ENCODE peak calls at places on chromosomes 7 and 10, in six cellular contexts. P is PC-3, S is hepatocyte, F is K562, C is astrocyte, V is DND-41. Z is an unnamed sample.

GRCh38 chr7:29254663-29255062 is 60.1 kb downstream of the CHN2 start:
- DNase-seq in P (peak), S (no peak), F (no peak), C (no peak), V (no peak), Z (no peak)

GRCh38 chr7:15916666-15917388 is 230.3 kb upstream of the MEOX2 start:
- DNase-seq in P (peak), S (no peak), F (no peak), C (peak), V (no peak), Z (peak)

GRCh38 chr7:128726031-128726430 is 13.1 kb upstream of the CALU start:
- DNase-seq in P (no peak), S (no peak), F (no peak), C (no peak), V (no peak), Z (no peak)

GRCh38 chr10:95537543-95537930 is 23.6 kb downstream of the SORBS1 start:
- DNase-seq in P (peak), S (no peak), F (no peak), C (no peak), V (no peak), Z (no peak)

GRCh38 chr10:33277135-33277536 is 57.3 kb downstream of the NRP1 start:
- DNase-seq in P (peak), S (no peak), F (no peak), C (no peak), V (no peak), Z (no peak)

GRCh38 chr10:31352436-31353226 is 33.6 kb downstream of the ZEB1 start:
- DNase-seq in P (no peak), S (no peak), F (no peak), C (no peak), V (no peak), Z (no peak)

GRCh38 chr7:45677311-45677900 is 103.2 kb downstream of the ADCY1 start:
- DNase-seq in P (peak), S (no peak), F (no peak), C (no peak), V (no peak), Z (no peak)

GRCh38 chr7:6248581-6248980 is 23.8 kb downstream of the CYTH3 start:
- DNase-seq in P (peak), S (no peak), F (no peak), C (peak), V (no peak), Z (peak)

GRCh38 chr7:101133621-101134398 is 6.9 kb downstream of the SERPINE1 start:
- DNase-seq in P (no peak), S (no peak), F (peak), C (no peak), V (no peak), Z (no peak)

GRCh38 chr10:34078798-34079470 is 736.2 kb downstream of the PARD3 start:
- DNase-seq in P (no peak), S (no peak), F (no peak), C (peak), V (no peak), Z (peak)

GRCh38 chr7:79272066-79272669 is 181.3 kb downstream of the MAGI2 start:
- DNase-seq in P (peak), S (peak), F (peak), C (peak), V (no peak), Z (peak)

GRCh38 chr7:42981595-42981994 is 49.4 kb downstream of the MRPL32 start:
- DNase-seq in P (no peak), S (no peak), F (no peak), C (no peak), V (no peak), Z (no peak)

GRCh38 chr10:74328388-74328787 is 177.4 kb downstream of the ADK start:
- DNase-seq in P (no peak), S (no peak), F (no peak), C (peak), V (no peak), Z (peak)

GRCh38 chr10:32958992-32959703 is 1.1 kb upstream of the ITGB1 start:
- DNase-seq in P (peak), S (no peak), F (no peak), C (no peak), V (no peak), Z (no peak)

GRCh38 chr10:34854147-34854601 is 39.1 kb upstream of the PARD3 start:
- DNase-seq in P (peak), S (peak), F (no peak), C (peak), V (no peak), Z (peak)

GRCh38 chr10:21637795-21638194 is 103.8 kb downstream of the MLLT10 start:
- DNase-seq in P (no peak), S (no peak), F (no peak), C (no peak), V (no peak), Z (no peak)

GRCh38 chr7:74051629-74052410 is 23.8 kb downstream of the ELN start:
- DNase-seq in P (peak), S (peak), F (peak), C (no peak), V (peak), Z (peak)

GRCh38 chr10:109429956-109430760 is 493.2 kb downstream of the XPNPEP1 start:
- DNase-seq in P (peak), S (no peak), F (no peak), C (peak), V (no peak), Z (peak)

GRCh38 chr10:113297226-113297625 is 255.6 kb upstream of the HABP2 start:
- DNase-seq in P (peak), S (no peak), F (no peak), C (peak), V (no peak), Z (peak)

GRCh38 chr10:69994262-69994661 is 58.4 kb upstream of the MACROH2A2 start:
- DNase-seq in P (peak), S (peak), F (peak), C (peak), V (no peak), Z (peak)

GRCh38 chr7:94313926-94314325 is 80.8 kb upstream of the COL1A2 start:
- DNase-seq in P (no peak), S (no peak), F (no peak), C (peak), V (no peak), Z (peak)

GRCh38 chr10:124697443-124697836 is 46.7 kb downstream of the FAM53B start:
- DNase-seq in P (no peak), S (no peak), F (no peak), C (no peak), V (no peak), Z (no peak)

GRCh38 chr7:141354251-141354650 is 197.0 kb upstream of the AGK start:
- DNase-seq in P (peak), S (no peak), F (no peak), C (peak), V (no peak), Z (peak)

GRCh38 chr7:106480616-106481031 is 180.3 kb downstream of the CCDC71L start:
- DNase-seq in P (no peak), S (no peak), F (no peak), C (no peak), V (no peak), Z (no peak)

GRCh38 chr10:78851652-78852051 is 217.1 kb upstream of the ZMIZ1 start:
- DNase-seq in P (no peak), S (peak), F (no peak), C (no peak), V (no peak), Z (no peak)

GRCh38 chr10:71600856-71601255 is 118.7 kb downstream of the C10orf105 start:
- DNase-seq in P (peak), S (no peak), F (no peak), C (peak), V (no peak), Z (peak)

GRCh38 chr7:155495440-155496248 is 37.7 kb downstream of the EN2 start:
- DNase-seq in P (no peak), S (no peak), F (no peak), C (no peak), V (no peak), Z (no peak)

GRCh38 chr7:11427686-11428273 is 404.2 kb downstream of the THSD7A start:
- DNase-seq in P (peak), S (peak), F (peak), C (peak), V (no peak), Z (peak)

GRCh38 chr7:101488826-101489572 is 126.3 kb downstream of the COL26A1 start:
- DNase-seq in P (peak), S (peak), F (no peak), C (no peak), V (no peak), Z (no peak)

GRCh38 chr7:6443372-6443941 is 4.3 kb downstream of the DAGLB start:
- DNase-seq in P (peak), S (peak), F (no peak), C (peak), V (no peak), Z (peak)

GRCh38 chr7:98284335-98285036 is 3.0 kb downstream of the BRI3 start:
- DNase-seq in P (peak), S (peak), F (no peak), C (peak), V (no peak), Z (peak)

GRCh38 chr10:3773465-3774017 is 11.5 kb downstream of the KLF6 start:
- DNase-seq in P (no peak), S (no peak), F (no peak), C (peak), V (no peak), Z (peak)

GRCh38 chr10:51501396-51501795 is 198.0 kb downstream of the CSTF2T start:
- DNase-seq in P (no peak), S (no peak), F (no peak), C (no peak), V (no peak), Z (peak)

GRCh38 chr10:21399392-21400015 is 126.0 kb downstream of the SKIDA1 start:
- DNase-seq in P (peak), S (peak), F (no peak), C (peak), V (no peak), Z (peak)

GRCh38 chr7:155916926-155917655 is 104.8 kb upstream of the SHH start:
- DNase-seq in P (peak), S (peak), F (no peak), C (no peak), V (no peak), Z (peak)

GRCh38 chr10:122476034-122476695 is 14.8 kb downstream of the HTRA1 start:
- DNase-seq in P (no peak), S (no peak), F (no peak), C (no peak), V (no peak), Z (no peak)

GRCh38 chr7:26291699-26292538 is at the start of gene SNX10:
- DNase-seq in P (peak), S (peak), F (peak), C (peak), V (peak), Z (peak)

GRCh38 chr10:16816142-16816541 is 1.1 kb downstream of the RSU1 start:
- DNase-seq in P (peak), S (no peak), F (peak), C (no peak), V (no peak), Z (no peak)

GRCh38 chr7:115146148-115146547 is 224.3 kb downstream of the MDFIC start:
- DNase-seq in P (peak), S (peak), F (no peak), C (no peak), V (no peak), Z (no peak)

GRCh38 chr10:101780187-101780817 is 2.9 kb downstream of the NPM3 start:
- DNase-seq in P (no peak), S (no peak), F (no peak), C (no peak), V (no peak), Z (no peak)

GRCh38 chr10:101780818-101781654 is 2.2 kb downstream of the NPM3 start:
- DNase-seq in P (peak), S (peak), F (peak), C (no peak), V (peak), Z (peak)

GRCh38 chr10:101782811-101783735 is at the start of gene NPM3:
- DNase-seq in P (peak), S (peak), F (peak), C (peak), V (peak), Z (peak)

GRCh38 chr10:101781984-101782810 is 1.0 kb downstream of the NPM3 start:
- DNase-seq in P (no peak), S (no peak), F (peak), C (no peak), V (no peak), Z (no peak)

GRCh38 chr10:101781655-101781983 is 1.6 kb downstream of the NPM3 start:
- DNase-seq in P (no peak), S (no peak), F (no peak), C (no peak), V (no peak), Z (no peak)
- TF ChIP-seq EZH2 in P (no peak), S (no peak), F (no peak), C (no peak), V (no peak), Z (no peak)

GRCh38 chr7:57867884-57868701 is 418.1 kb downstream of the ZNF716 start:
- DNase-seq in P (peak), S (no peak), F (peak), C (no peak), V (no peak), Z (no peak)

GRCh38 chr7:57868771-57869483 is 418.9 kb downstream of the ZNF716 start:
- DNase-seq in P (peak), S (peak), F (no peak), C (no peak), V (no peak), Z (no peak)
- TF ChIP-seq EZH2 in P (no peak), S (no peak), F (no peak), C (no peak), V (no peak), Z (no peak)

GRCh38 chr10:116756277-116756676 is 13.9 kb upstream of the HSPA12A start:
- DNase-seq in P (no peak), S (no peak), F (no peak), C (no peak), V (no peak), Z (peak)

GRCh38 chr10:116752563-116752962 is 10.2 kb upstream of the HSPA12A start:
- DNase-seq in P (peak), S (no peak), F (no peak), C (no peak), V (no peak), Z (no peak)

GRCh38 chr10:116753759-116754158 is 11.4 kb upstream of the HSPA12A start:
- DNase-seq in P (peak), S (no peak), F (no peak), C (no peak), V (no peak), Z (no peak)

GRCh38 chr10:116757246-116757645 is 14.9 kb upstream of the HSPA12A start:
- DNase-seq in P (no peak), S (no peak), F (no peak), C (no peak), V (no peak), Z (no peak)

GRCh38 chr10:116752969-116753665 is 10.8 kb upstream of the HSPA12A start:
- DNase-seq in P (no peak), S (no peak), F (no peak), C (no peak), V (no peak), Z (no peak)
- TF ChIP-seq EZH2 in P (no peak), S (no peak), F (no peak), C (no peak), V (no peak), Z (no peak)

GRCh38 chr7:1223196-1224092 is 9.2 kb upstream of the UNCX start:
- DNase-seq in P (no peak), S (no peak), F (no peak), C (no peak), V (no peak), Z (no peak)

GRCh38 chr7:1218541-1219165 is 14.0 kb upstream of the UNCX start:
- DNase-seq in P (no peak), S (peak), F (no peak), C (no peak), V (no peak), Z (no peak)

GRCh38 chr7:1220958-1221745 is 11.5 kb upstream of the UNCX start:
- DNase-seq in P (no peak), S (peak), F (no peak), C (no peak), V (no peak), Z (no peak)

GRCh38 chr7:1220000-1220726 is 12.5 kb upstream of the UNCX start:
- DNase-seq in P (no peak), S (peak), F (no peak), C (no peak), V (no peak), Z (no peak)

DNA sequence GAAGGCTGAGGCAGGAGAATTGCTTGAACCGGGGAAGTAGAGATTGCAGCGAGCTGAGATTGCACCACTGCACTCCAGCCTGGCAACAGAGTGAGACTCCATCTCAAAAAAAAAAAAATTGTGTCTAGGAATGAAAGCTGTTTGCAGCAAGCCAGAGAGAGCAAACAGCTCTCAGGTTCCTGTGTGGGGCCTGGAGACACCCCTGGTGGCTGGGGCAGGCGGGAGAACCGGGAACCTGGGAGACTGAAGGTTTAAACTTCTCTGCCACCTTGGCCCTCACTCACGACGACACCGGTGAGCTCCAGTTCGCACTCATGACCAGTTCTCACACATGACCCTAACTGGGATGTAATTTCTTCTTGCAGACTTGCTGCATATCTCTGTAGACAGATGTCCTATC is 13.2 kb upstream of the UNCX start:
- DNase-seq in P (no peak), S (peak), F (no peak), C (no peak), V (no peak), Z (no peak)
- TF ChIP-seq EZH2 in P (no peak), S (no peak), F (no peak), C (no peak), V (no peak), Z (no peak)

DNA sequence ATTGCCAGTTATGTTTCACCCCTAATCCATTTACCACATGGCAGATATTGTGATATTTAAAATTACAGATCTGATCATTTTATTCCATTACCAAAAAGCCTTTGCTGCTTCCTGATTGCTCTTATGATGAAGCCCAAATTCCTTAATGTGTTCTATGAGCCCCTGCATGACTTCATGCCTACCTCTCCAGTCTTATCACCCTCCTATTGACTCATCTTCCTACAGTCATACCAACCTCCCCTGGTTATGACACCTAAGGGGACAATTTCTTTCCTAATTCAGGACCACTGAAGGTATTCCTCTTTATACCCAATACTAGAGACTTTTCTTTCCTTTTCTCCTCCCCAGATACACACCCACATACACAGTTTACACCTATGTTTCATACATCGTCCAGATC is 36.0 kb downstream of the TES start:
- DNase-seq in P (no peak), S (no peak), F (no peak), C (no peak), V (no peak), Z (no peak)
- TF ChIP-seq EZH2 in P (no peak), S (no peak), F (no peak), C (no peak), V (no peak), Z (no peak)

Z was measured in fibroblast of lung.